ENCODE peak calls at places on chromosome 1, in five cellular contexts. One of them, this sample, is unnamed.

GRCh38 chr1:170487503-170487902 is 44.5 kb upstream of the GORAB start:
- ATAC-seq in HepG2: no peak
- ATAC-seq in GM12878: no peak
- ATAC-seq in upper lobe of left lung: no peak
- ATAC-seq in K562: no peak
- ATAC-seq in this sample: no peak

GRCh38 chr1:24022611-24023359 is 42.7 kb upstream of the SRSF10 start:
- ATAC-seq in HepG2: peak; percentile 76
- ATAC-seq in K562: no peak
- ATAC-seq in GM12878: no peak
- ATAC-seq in upper lobe of left lung: no peak
- ATAC-seq in this sample: no peak

GRCh38 chr1:240310226-240310925 is 218.7 kb downstream of the FMN2 start:
- ATAC-seq in upper lobe of left lung: no peak
- ATAC-seq in K562: no peak
- ATAC-seq in HepG2: no peak
- ATAC-seq in GM12878: no peak
- ATAC-seq in this sample: no peak

GRCh38 chr1:151814426-151814825 is 9.2 kb upstream of the LINGO4 start:
- ATAC-seq in upper lobe of left lung: no peak
- ATAC-seq in K562: no peak
- ATAC-seq in HepG2: no peak
- ATAC-seq in GM12878: no peak
- ATAC-seq in this sample: no peak

GRCh38 chr1:202571719-202572339 is 138.4 kb downstream of the SYT2 start:
- ATAC-seq in upper lobe of left lung: no peak
- ATAC-seq in K562: peak; percentile 91
- ATAC-seq in HepG2: peak; percentile 69
- ATAC-seq in GM12878: peak; percentile 82
- ATAC-seq in this sample: no peak

GRCh38 chr1:7341145-7341900 is 429.8 kb upstream of the VAMP3 start:
- ATAC-seq in HepG2: no peak
- ATAC-seq in upper lobe of left lung: no peak
- ATAC-seq in GM12878: no peak
- ATAC-seq in K562: no peak
- ATAC-seq in this sample: no peak

GRCh38 chr1:223244366-223245103 is 101.5 kb upstream of the TLR5 start:
- ATAC-seq in GM12878: peak; percentile 93
- ATAC-seq in upper lobe of left lung: no peak
- ATAC-seq in K562: peak; percentile 60
- ATAC-seq in HepG2: no peak
- ATAC-seq in this sample: no peak

GRCh38 chr1:184399192-184399847 is 12.5 kb downstream of the C1orf21 start:
- ATAC-seq in HepG2: no peak
- ATAC-seq in upper lobe of left lung: no peak
- ATAC-seq in GM12878: no peak
- ATAC-seq in K562: no peak
- ATAC-seq in this sample: peak; percentile 31

GRCh38 chr1:147673816-147674215 is 3.5 kb upstream of the ACP6 start:
- ATAC-seq in HepG2: no peak
- ATAC-seq in K562: no peak
- ATAC-seq in upper lobe of left lung: no peak
- ATAC-seq in GM12878: no peak
- ATAC-seq in this sample: no peak

GRCh38 chr1:147673401-147673800 is 3.1 kb upstream of the ACP6 start:
- ATAC-seq in K562: no peak
- ATAC-seq in HepG2: no peak
- ATAC-seq in upper lobe of left lung: no peak
- ATAC-seq in GM12878: no peak
- ATAC-seq in this sample: no peak

GRCh38 chr1:147669475-147670318 is 627 bp downstream of the ACP6 start:
- ATAC-seq in upper lobe of left lung: peak; percentile 85
- ATAC-seq in GM12878: peak; percentile 72
- ATAC-seq in K562: peak; percentile 28
- ATAC-seq in HepG2: peak; percentile 74
- ATAC-seq in this sample: peak; percentile 48

GRCh38 chr1:147665521-147665920 is 4.8 kb downstream of the ACP6 start:
- ATAC-seq in HepG2: no peak
- ATAC-seq in upper lobe of left lung: no peak
- ATAC-seq in GM12878: no peak
- ATAC-seq in K562: peak; percentile 32
- ATAC-seq in this sample: no peak

DNA sequence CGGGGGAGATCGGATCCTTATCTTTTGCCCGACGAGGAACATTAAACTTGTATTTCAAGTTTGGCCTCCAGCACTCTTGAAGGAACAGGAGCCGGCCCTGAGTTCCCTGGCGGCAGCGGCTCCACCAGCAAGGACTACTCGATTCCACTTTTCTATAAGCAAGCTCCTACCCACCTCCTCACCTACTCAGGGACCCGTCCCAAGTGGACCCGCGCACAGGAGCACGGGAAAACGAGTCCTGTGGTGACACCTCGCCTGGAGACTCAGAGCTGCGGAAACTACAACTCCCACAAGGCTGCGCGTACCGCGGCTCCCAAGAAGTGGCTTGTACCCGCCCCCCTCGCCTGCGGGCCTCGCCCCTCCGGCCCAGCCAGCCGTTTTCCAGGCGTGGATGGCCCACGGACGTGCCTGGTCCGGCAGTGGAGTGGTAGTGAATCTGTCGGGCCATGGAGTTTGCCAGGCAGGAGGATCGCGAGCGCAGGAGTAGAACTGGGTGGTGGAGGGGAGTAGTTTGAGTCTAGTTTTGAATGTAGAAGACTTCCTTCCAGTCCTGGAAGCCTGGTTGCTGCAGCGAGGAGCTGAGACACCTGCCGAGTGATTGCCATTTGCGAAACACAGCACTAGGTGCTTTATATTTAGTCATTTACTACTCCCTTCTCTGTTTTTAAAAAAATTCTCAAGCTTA is at the start of gene ACP6:
- ATAC-seq in HepG2: peak; percentile 98
- ATAC-seq in K562: peak; percentile 99
- ATAC-seq in upper lobe of left lung: peak; percentile 98
- ATAC-seq in GM12878: peak; percentile 98
- ATAC-seq in this sample: peak; percentile 99
- TF ChIP-seq POLR2AphosphoS5 in HepG2: peak; percentile 91
- TF ChIP-seq POLR2AphosphoS5 in K562: no peak
- TF ChIP-seq POLR2AphosphoS5 in upper lobe of left lung: peak; percentile 64
- TF ChIP-seq POLR2AphosphoS5 in GM12878: no peak
- TF ChIP-seq POLR2AphosphoS5 in this sample: peak; percentile 57

GRCh38 chr1:84690397-84691138 is at the start of gene SSX2IP:
- ATAC-seq in upper lobe of left lung: peak; percentile 98
- ATAC-seq in GM12878: peak; percentile 93
- ATAC-seq in HepG2: peak; percentile 91
- ATAC-seq in K562: peak; percentile 82
- ATAC-seq in this sample: peak; percentile 99
- TF ChIP-seq EP300 in upper lobe of left lung: no peak
- TF ChIP-seq EP300 in GM12878: no peak
- TF ChIP-seq EP300 in HepG2: no peak
- TF ChIP-seq EP300 in K562: peak; percentile 41
- TF ChIP-seq EP300 in this sample: no peak

DNA sequence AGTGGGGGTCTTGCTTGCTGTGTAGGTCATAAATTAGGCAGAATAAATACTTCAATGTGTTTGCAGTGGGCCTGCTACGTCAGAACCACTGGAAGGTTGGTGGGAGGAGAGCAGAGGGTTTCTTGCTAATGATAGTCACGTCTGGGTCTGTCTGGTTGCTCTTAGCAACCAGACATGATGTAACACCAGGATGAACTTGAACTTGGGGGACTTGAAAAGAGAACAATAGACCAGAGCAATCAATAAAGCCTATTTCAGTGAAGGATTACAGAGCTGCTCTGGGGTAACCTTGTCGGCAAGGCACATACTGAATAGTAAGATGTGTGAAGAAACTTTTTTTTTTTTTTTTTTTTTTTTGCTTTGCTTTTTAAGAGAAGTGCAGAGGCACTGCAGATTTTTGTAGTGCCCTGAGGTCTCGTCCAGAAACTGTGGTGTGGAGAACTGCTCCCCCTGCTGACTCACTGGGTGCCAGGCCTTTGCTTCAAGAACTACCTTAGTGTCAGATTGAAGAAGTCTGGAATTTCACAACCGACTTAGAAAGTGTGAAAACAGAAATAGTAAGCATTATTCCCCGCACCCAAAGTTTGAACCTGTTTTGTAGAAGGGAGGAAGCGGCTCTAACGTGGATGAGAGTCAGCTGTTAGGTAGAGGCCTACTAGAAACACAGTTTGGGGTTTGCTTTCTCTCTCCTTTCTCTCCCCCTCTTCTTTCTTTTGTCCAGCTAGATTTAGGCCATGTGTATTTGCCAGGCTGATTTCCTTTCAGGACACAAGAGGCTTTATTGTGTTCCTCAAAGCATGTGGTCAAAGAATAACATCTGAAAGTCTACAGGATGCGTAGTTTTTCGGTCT is 271.6 kb downstream of the TM2D1 start:
- ATAC-seq in K562: peak; percentile 97
- ATAC-seq in HepG2: peak; percentile 74
- ATAC-seq in GM12878: peak; percentile 93
- ATAC-seq in upper lobe of left lung: peak; percentile 91
- ATAC-seq in this sample: peak; percentile 83
- TF ChIP-seq POLR2AphosphoS5 in K562: no peak
- TF ChIP-seq POLR2AphosphoS5 in HepG2: peak; percentile 78
- TF ChIP-seq POLR2AphosphoS5 in GM12878: no peak
- TF ChIP-seq POLR2AphosphoS5 in upper lobe of left lung: peak; percentile 29
- TF ChIP-seq POLR2AphosphoS5 in this sample: peak; percentile 63

GRCh38 chr1:180974236-180974635 is 48.4 kb downstream of the STX6 start:
- ATAC-seq in K562: no peak
- ATAC-seq in HepG2: no peak
- ATAC-seq in upper lobe of left lung: no peak
- ATAC-seq in GM12878: no peak
- ATAC-seq in this sample: no peak

GRCh38 chr1:180973360-180973759 is 49.3 kb downstream of the STX6 start:
- ATAC-seq in HepG2: no peak
- ATAC-seq in K562: no peak
- ATAC-seq in GM12878: no peak
- ATAC-seq in upper lobe of left lung: no peak
- ATAC-seq in this sample: no peak

GRCh38 chr1:180970333-180971079 is 52.2 kb downstream of the STX6 start:
- ATAC-seq in GM12878: no peak
- ATAC-seq in K562: peak; percentile 77
- ATAC-seq in HepG2: no peak
- ATAC-seq in upper lobe of left lung: no peak
- ATAC-seq in this sample: no peak

GRCh38 chr1:180969429-180969828 is 53.2 kb downstream of the STX6 start:
- ATAC-seq in upper lobe of left lung: no peak
- ATAC-seq in HepG2: no peak
- ATAC-seq in K562: no peak
- ATAC-seq in GM12878: peak; percentile 14
- ATAC-seq in this sample: peak; percentile 34

GRCh38 chr1:180971273-180971997 is 51.2 kb downstream of the STX6 start:
- ATAC-seq in K562: no peak
- ATAC-seq in HepG2: no peak
- ATAC-seq in upper lobe of left lung: no peak
- ATAC-seq in GM12878: no peak
- ATAC-seq in this sample: no peak
- TF ChIP-seq EP300 in K562: no peak
- TF ChIP-seq EP300 in HepG2: no peak
- TF ChIP-seq EP300 in upper lobe of left lung: no peak
- TF ChIP-seq EP300 in GM12878: no peak
- TF ChIP-seq EP300 in this sample: no peak

DNA sequence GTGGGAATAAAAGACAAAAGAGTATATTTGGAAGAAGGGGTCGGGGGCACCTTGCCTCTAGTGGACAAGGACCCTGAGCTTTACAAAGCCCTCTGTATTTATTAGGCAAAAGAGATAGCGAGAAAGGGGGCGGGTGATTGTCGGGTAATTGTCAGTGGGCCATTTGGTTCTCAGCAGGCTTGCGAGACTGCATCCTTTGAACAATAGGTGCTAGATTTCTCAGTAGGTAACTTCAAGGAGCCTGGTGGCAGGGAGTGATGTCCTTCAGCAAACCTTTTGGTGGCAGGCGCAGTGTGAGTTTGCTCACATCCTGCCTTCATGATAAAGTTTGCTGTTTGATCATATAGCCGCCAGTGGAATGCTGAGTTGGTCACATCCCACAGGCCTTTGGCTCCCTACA is 71.4 kb downstream of the AXDND1 start:
- ATAC-seq in K562: no peak
- ATAC-seq in GM12878: no peak
- ATAC-seq in HepG2: no peak
- ATAC-seq in upper lobe of left lung: no peak
- ATAC-seq in this sample: no peak
- TF ChIP-seq POLR2AphosphoS5 in K562: no peak
- TF ChIP-seq POLR2AphosphoS5 in GM12878: no peak
- TF ChIP-seq POLR2AphosphoS5 in HepG2: no peak
- TF ChIP-seq POLR2AphosphoS5 in upper lobe of left lung: no peak
- TF ChIP-seq POLR2AphosphoS5 in this sample: no peak

GRCh38 chr1:165235777-165236285 is 120.7 kb downstream of the LMX1A start:
- ATAC-seq in upper lobe of left lung: no peak
- ATAC-seq in K562: no peak
- ATAC-seq in HepG2: peak; percentile 65
- ATAC-seq in GM12878: no peak
- ATAC-seq in this sample: no peak
- TF ChIP-seq EP300 in upper lobe of left lung: no peak
- TF ChIP-seq EP300 in K562: no peak
- TF ChIP-seq EP300 in HepG2: no peak
- TF ChIP-seq EP300 in GM12878: no peak
- TF ChIP-seq EP300 in this sample: no peak

GRCh38 chr1:20358761-20359263 is 68.1 kb downstream of the VWA5B1 start:
- ATAC-seq in K562: no peak
- ATAC-seq in HepG2: peak; percentile 95
- ATAC-seq in GM12878: no peak
- ATAC-seq in upper lobe of left lung: peak; percentile 52
- ATAC-seq in this sample: peak; percentile 63

GRCh38 chr1:20357796-20358195 is 67.1 kb downstream of the VWA5B1 start:
- ATAC-seq in HepG2: no peak
- ATAC-seq in GM12878: no peak
- ATAC-seq in K562: no peak
- ATAC-seq in upper lobe of left lung: no peak
- ATAC-seq in this sample: no peak

GRCh38 chr1:20355101-20355827 is 64.6 kb downstream of the VWA5B1 start:
- ATAC-seq in HepG2: no peak
- ATAC-seq in GM12878: no peak
- ATAC-seq in upper lobe of left lung: no peak
- ATAC-seq in K562: no peak
- ATAC-seq in this sample: no peak

GRCh38 chr1:20355828-20356735 is 65.4 kb downstream of the VWA5B1 start:
- ATAC-seq in upper lobe of left lung: no peak
- ATAC-seq in HepG2: no peak
- ATAC-seq in K562: no peak
- ATAC-seq in GM12878: no peak
- ATAC-seq in this sample: no peak

DNA sequence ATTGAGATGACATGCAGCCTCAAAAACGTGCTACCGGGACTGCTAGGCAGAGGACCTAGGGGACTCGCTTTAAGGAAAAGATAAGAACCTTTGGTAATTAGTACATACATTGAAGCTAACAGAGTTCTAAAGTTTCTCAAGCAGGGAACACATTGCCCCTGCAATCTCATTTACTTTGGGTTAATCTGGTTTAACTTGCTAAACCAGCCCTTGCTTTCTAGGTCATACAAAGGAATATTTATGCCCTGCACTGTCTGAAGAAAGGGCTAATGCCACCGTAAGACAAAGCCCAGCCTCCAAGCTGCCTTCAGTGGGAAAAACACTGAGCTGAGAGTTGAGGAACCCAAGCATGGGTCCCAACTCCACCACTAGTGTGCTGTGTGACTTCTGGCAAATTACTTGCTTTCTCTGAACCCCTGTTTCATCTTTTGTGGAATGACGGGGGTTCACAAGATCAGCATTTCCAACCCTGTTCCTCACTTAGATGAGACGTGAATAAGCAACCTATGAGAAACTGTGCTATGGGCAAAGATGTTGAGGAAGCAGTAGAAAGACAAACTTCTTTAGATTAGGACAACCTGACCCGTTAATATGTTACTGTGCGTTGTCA is 66.3 kb downstream of the VWA5B1 start:
- ATAC-seq in K562: no peak
- ATAC-seq in GM12878: no peak
- ATAC-seq in HepG2: no peak
- ATAC-seq in upper lobe of left lung: no peak
- ATAC-seq in this sample: no peak
- TF ChIP-seq POLR2AphosphoS5 in K562: no peak
- TF ChIP-seq POLR2AphosphoS5 in GM12878: no peak
- TF ChIP-seq POLR2AphosphoS5 in HepG2: no peak
- TF ChIP-seq POLR2AphosphoS5 in upper lobe of left lung: no peak
- TF ChIP-seq POLR2AphosphoS5 in this sample: no peak